ENCODE peak calls at places on chromosomes 16 and 17, in four cellular contexts. Q, I, A and Y are unnamed samples.
A peak's percentile ranks its signal among the peaks of the same experiment; 100 is the strongest.

GRCh38 chr17:11736613-11737289 is 138.5 kb downstream of the DNAH9 start:
- DNase-seq in Q (no peak), I (no peak), A (no peak), Y (no peak)

GRCh38 chr17:38877130-38877851 is 7.4 kb downstream of the LASP1 start:
- DNase-seq in Q (no peak), I (no peak), A (no peak), Y (peak; percentile 42)

GRCh38 chr16:47815655-47816054 is 340.1 kb downstream of the ABCC12 start:
- DNase-seq in Q (no peak), I (no peak), A (no peak), Y (no peak)

GRCh38 chr16:60318486-60318885 is 1584.4 kb upstream of the GOT2 start:
- DNase-seq in Q (no peak), I (no peak), A (no peak), Y (no peak)

GRCh38 chr16:28610595-28611270 is 889 bp upstream of the SULT1A1 start:
- DNase-seq in Q (no peak), I (no peak), A (no peak), Y (no peak)

GRCh38 chr17:72618018-72618509 is 474.4 kb downstream of the SLC39A11 start:
- DNase-seq in Q (peak; percentile 92), I (no peak), A (no peak), Y (no peak)

GRCh38 chr16:66373667-66374066 is 7.2 kb downstream of the CDH5 start:
- DNase-seq in Q (no peak), I (no peak), A (no peak), Y (no peak)

GRCh38 chr17:70310251-70310672 is 140.9 kb downstream of the KCNJ2 start:
- DNase-seq in Q (no peak), I (no peak), A (no peak), Y (no peak)

GRCh38 chr17:13542612-13543011 is 59.1 kb downstream of the HS3ST3A1 start:
- DNase-seq in Q (no peak), I (no peak), A (no peak), Y (no peak)

GRCh38 chr17:34169501-34169900 is 85.6 kb upstream of the CCL2 start:
- DNase-seq in Q (no peak), I (no peak), A (no peak), Y (no peak)
- TF ChIP-seq CREM in Q (no peak), I (no peak), A (no peak), Y (no peak)

GRCh38 chr17:62965149-62965648 is 836 bp upstream of the TANC2 start:
- DNase-seq in Q (no peak), I (no peak), A (no peak), Y (no peak)
- TF ChIP-seq CREM in Q (no peak), I (no peak), A (no peak), Y (no peak)

DNA sequence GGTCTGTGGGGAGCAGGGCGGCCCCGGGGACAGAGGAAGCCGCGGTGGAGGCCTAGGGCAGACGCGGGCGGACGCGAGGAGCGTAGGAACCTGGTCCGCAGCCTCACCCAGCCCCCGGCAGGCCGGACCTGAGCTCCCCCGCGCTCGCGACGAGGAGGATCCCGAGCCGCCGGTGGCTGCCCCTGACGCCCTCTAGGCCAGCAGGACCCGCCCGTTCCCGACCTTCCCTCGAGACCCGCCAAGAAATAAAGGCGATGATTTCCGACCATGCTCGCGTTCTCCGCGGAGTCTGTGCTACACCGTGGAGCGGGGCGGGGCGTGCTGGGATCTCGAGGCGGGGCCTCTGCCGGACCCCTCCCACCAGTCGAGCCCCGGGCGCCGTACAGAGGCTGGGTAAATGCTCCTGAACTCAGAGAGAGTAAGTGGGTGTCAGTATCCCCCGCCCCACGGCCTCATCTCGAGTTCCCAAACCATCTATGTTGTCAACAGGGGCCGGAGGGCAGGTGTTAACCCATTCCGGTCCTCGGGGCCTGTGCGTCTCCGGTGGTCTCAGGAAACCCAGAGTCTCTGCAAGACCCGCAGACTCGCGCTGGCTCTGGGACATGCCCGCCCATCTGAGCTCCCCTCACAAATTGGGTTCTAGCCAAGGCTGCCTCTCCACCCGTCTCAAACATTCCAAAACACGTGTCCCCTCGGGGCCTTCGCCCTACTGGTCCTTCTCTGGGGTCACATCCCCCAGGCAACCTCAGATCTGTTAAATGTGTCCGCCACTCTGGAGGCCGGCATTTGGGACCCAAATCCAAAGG is 13.7 kb downstream of the SYCE1L start:
- DNase-seq in Q (no peak), I (no peak), A (peak; percentile 83), Y (peak; percentile 76)
- TF ChIP-seq CREM in Q (no peak), I (no peak), A (no peak), Y (no peak)

DNA sequence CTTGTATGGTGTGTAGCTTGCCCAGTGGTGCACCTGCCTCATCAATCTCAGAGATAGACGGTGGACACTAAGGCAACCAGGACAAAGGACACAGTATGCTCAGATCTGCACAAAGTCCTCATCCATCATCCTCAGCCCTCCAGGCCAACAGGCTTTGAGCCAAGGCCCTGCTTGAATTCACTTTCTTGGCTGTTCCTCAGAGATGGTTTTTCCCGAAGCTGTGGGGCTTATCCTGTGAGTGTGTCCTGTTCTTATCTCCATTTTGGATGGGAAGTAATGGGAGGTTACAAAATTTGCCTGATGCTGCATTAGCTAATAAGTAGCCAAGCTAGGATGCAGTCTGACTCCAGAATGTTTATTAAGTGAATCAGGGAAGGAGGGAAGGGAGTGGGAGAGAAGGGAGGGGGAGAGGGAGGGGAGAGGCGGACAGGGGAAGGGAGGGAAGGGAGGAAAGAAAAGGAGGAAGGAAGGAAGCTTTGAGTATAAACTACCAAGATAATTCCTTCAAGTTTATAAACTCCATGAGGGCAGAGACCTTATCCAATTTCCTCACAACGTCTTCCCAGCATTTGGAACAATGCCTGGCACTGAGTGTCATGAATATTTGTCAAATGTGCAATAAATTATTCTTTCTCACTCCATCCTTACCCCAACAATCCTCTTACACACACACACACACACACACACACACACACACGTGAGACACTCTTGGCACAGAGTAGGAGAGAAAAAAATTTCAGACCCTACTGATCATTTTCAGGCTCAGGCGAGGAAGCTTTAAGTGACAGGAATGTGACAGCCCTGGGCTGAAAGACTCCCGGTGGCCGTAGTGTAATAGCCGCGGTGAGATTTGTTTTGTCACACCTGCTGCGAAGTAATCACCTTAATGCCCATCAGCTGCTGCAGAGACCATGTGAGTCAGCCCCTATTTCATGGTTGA is 84.3 kb downstream of the BMERB1 start:
- DNase-seq in Q (no peak), I (no peak), A (no peak), Y (no peak)
- TF ChIP-seq CREM in Q (no peak), I (no peak), A (no peak), Y (no peak)

GRCh38 chr17:79355186-79355585 is 255.7 kb downstream of the RBFOX3 start:
- DNase-seq in Q (no peak), I (no peak), A (no peak), Y (no peak)
- TF ChIP-seq CREM in Q (no peak), I (no peak), A (no peak), Y (no peak)

DNA sequence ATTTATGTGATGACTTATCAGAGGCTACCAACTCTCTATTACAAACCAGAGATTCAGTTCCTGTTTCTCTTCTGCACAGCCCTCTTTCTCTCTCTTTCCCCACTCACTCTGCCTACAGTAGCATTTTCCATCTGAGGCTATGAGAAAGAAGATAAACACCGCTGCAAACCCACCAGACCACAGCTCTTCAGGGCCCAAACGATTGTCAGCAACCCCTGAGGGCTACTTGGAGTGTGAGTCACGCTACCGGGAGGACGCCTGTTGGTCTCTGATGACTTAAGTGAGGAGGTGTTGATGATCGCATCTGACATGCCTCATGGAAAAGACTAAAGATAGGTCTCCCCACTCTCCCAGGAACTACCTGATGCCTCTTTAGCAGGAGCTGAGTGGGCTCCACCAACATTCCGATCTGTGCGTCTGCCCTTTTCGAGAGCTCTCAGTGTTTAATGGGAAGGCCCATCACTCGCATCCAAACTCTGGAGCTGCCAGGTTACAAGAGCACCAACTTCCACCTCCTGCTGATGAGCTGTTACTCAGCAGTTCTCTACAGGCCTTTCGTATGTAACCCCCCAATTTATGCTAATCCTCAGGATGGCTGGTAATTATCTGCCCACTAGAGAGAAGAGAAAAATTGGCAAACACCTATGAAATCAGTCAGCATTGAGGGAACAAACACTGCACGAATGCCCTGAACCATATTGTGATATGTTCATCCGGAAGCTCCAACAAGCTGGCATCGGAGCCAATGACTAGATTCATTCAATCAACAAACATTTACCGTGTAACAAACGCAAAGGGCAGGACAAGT is 9.2 kb downstream of the GRIN2A start:
- DNase-seq in Q (no peak), I (peak; percentile 4), A (no peak), Y (no peak)
- TF ChIP-seq CREM in Q (no peak), I (no peak), A (no peak), Y (no peak)

GRCh38 chr16:15979801-15980200 is 30.4 kb downstream of the ABCC1 start:
- DNase-seq in Q (no peak), I (no peak), A (no peak), Y (no peak)

GRCh38 chr16:15985144-15985543 is 35.7 kb downstream of the ABCC1 start:
- DNase-seq in Q (no peak), I (no peak), A (no peak), Y (no peak)

GRCh38 chr16:15980329-15980728 is 30.9 kb downstream of the ABCC1 start:
- DNase-seq in Q (no peak), I (no peak), A (no peak), Y (no peak)

GRCh38 chr16:15983898-15984297 is 34.5 kb downstream of the ABCC1 start:
- DNase-seq in Q (no peak), I (no peak), A (no peak), Y (no peak)

DNA sequence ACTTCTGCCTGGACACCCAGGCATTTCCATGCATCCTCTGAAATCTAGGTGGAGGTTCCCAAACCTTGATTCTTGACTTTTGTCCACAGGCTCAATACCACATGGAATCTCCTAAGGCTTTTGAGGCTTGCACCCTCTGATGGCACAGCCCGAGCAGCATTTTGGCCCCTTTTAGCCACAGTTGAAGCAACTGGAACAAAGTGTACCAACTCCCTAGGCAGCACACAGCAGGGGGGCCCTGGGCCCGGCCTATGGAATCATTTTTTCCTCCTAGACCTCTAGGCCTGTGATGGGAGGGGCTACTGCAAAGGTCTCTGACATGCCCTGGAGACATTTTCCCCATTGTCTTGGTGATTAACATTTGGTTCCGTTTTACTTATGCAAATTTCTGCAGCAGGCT is 32.0 kb downstream of the ABCC1 start:
- DNase-seq in Q (no peak), I (no peak), A (no peak), Y (no peak)
- TF ChIP-seq CREM in Q (no peak), I (no peak), A (no peak), Y (no peak)

GRCh38 chr17:6425407-6425806 is 9.5 kb downstream of the AIPL1 start:
- DNase-seq in Q (no peak), I (no peak), A (no peak), Y (no peak)
- TF ChIP-seq CREM in Q (no peak), I (no peak), A (no peak), Y (no peak)